ENCODE peak calls at places on chromosomes 11 and 22, in five cellular contexts. One of them, this sample, is unnamed.

GRCh38 chr11:35146711-35147110 is 7.7 kb downstream of the CD44 start:
- DNase-seq in mesenchymal stem cell: peak; percentile 53
- DNase-seq in trophoblast cell: no peak
- DNase-seq in neuronal stem cell: no peak
- DNase-seq in H1: no peak
- DNase-seq in this sample: no peak

GRCh38 chr11:120137611-120138521 is at the start of gene TRIM29:
- DNase-seq in neuronal stem cell: no peak
- DNase-seq in mesenchymal stem cell: no peak
- DNase-seq in H1: peak; percentile 59
- DNase-seq in trophoblast cell: peak; percentile 69
- DNase-seq in this sample: peak; percentile 43

GRCh38 chr11:26297179-26297970 is 34.6 kb upstream of the ANO3 start:
- DNase-seq in neuronal stem cell: peak; percentile 45
- DNase-seq in mesenchymal stem cell: peak; percentile 78
- DNase-seq in trophoblast cell: peak; percentile 31
- DNase-seq in H1: no peak
- DNase-seq in this sample: no peak

GRCh38 chr11:110294509-110294908 is 1.9 kb downstream of the RDX start:
- DNase-seq in H1: no peak
- DNase-seq in trophoblast cell: no peak
- DNase-seq in neuronal stem cell: no peak
- DNase-seq in mesenchymal stem cell: no peak
- DNase-seq in this sample: no peak

GRCh38 chr22:23270212-23270733 is 90.0 kb downstream of the BCR start:
- DNase-seq in H1: no peak
- DNase-seq in trophoblast cell: no peak
- DNase-seq in mesenchymal stem cell: peak; percentile 17
- DNase-seq in neuronal stem cell: no peak
- DNase-seq in this sample: no peak

GRCh38 chr11:118241191-118242098 is 10.7 kb downstream of the MPZL3 start:
- DNase-seq in H1: no peak
- DNase-seq in neuronal stem cell: no peak
- DNase-seq in trophoblast cell: peak; percentile 34
- DNase-seq in mesenchymal stem cell: peak; percentile 10
- DNase-seq in this sample: no peak

GRCh38 chr11:117384045-117384444 is 56.4 kb downstream of the CEP164 start:
- DNase-seq in mesenchymal stem cell: peak; percentile 76
- DNase-seq in H1: no peak
- DNase-seq in trophoblast cell: peak; percentile 27
- DNase-seq in neuronal stem cell: no peak
- DNase-seq in this sample: no peak

GRCh38 chr22:19981961-19982920 is 34.4 kb downstream of the ARVCF start:
- DNase-seq in neuronal stem cell: no peak
- DNase-seq in H1: no peak
- DNase-seq in trophoblast cell: no peak
- DNase-seq in mesenchymal stem cell: no peak
- DNase-seq in this sample: no peak

GRCh38 chr11:113721462-113722066 is 15.5 kb upstream of the TMPRSS5 start:
- DNase-seq in trophoblast cell: no peak
- DNase-seq in H1: no peak
- DNase-seq in neuronal stem cell: no peak
- DNase-seq in mesenchymal stem cell: no peak
- DNase-seq in this sample: no peak

GRCh38 chr11:121099364-121099763 is 1.7 kb upstream of the TECTA start:
- DNase-seq in trophoblast cell: no peak
- DNase-seq in H1: no peak
- DNase-seq in mesenchymal stem cell: no peak
- DNase-seq in neuronal stem cell: no peak
- DNase-seq in this sample: no peak

GRCh38 chr11:17405232-17406005 is 17.0 kb upstream of the KCNJ11 start:
- DNase-seq in H1: peak; percentile 55
- DNase-seq in trophoblast cell: no peak
- DNase-seq in mesenchymal stem cell: peak; percentile 70
- DNase-seq in neuronal stem cell: no peak
- DNase-seq in this sample: peak; percentile 54

GRCh38 chr11:130204703-130205095 is 45.1 kb downstream of the ST14 start:
- DNase-seq in mesenchymal stem cell: no peak
- DNase-seq in neuronal stem cell: no peak
- DNase-seq in H1: no peak
- DNase-seq in trophoblast cell: no peak
- DNase-seq in this sample: no peak

GRCh38 chr11:61377461-61378160 is 14.8 kb upstream of the TMEM216 start:
- DNase-seq in mesenchymal stem cell: peak; percentile 78
- DNase-seq in H1: no peak
- DNase-seq in trophoblast cell: peak; percentile 56
- DNase-seq in neuronal stem cell: no peak
- DNase-seq in this sample: no peak

GRCh38 chr11:32279672-32280071 is 155.7 kb downstream of the WT1 start:
- DNase-seq in trophoblast cell: no peak
- DNase-seq in mesenchymal stem cell: no peak
- DNase-seq in neuronal stem cell: no peak
- DNase-seq in H1: no peak
- DNase-seq in this sample: no peak

GRCh38 chr11:130636672-130637463 is 188.4 kb downstream of the ADAMTS15 start:
- DNase-seq in neuronal stem cell: no peak
- DNase-seq in trophoblast cell: peak; percentile 74
- DNase-seq in mesenchymal stem cell: peak; percentile 88
- DNase-seq in H1: no peak
- DNase-seq in this sample: no peak

GRCh38 chr11:123482225-123482624 is 52.2 kb downstream of the GRAMD1B start:
- DNase-seq in trophoblast cell: no peak
- DNase-seq in mesenchymal stem cell: no peak
- DNase-seq in neuronal stem cell: no peak
- DNase-seq in H1: no peak
- DNase-seq in this sample: no peak

GRCh38 chr22:31692186-31692886 is 30.3 kb upstream of the PISD start:
- DNase-seq in H1: no peak
- DNase-seq in neuronal stem cell: no peak
- DNase-seq in trophoblast cell: no peak
- DNase-seq in mesenchymal stem cell: peak; percentile 63
- DNase-seq in this sample: no peak

GRCh38 chr22:49394116-49394785 is 433.4 kb downstream of the BRD1 start:
- DNase-seq in neuronal stem cell: no peak
- DNase-seq in trophoblast cell: no peak
- DNase-seq in H1: no peak
- DNase-seq in mesenchymal stem cell: no peak
- DNase-seq in this sample: peak; percentile 25

GRCh38 chr22:48536691-48537591 is 1290.7 kb downstream of the BRD1 start:
- DNase-seq in mesenchymal stem cell: no peak
- DNase-seq in neuronal stem cell: no peak
- DNase-seq in H1: no peak
- DNase-seq in trophoblast cell: no peak
- DNase-seq in this sample: no peak

GRCh38 chr22:21026783-21027692 is 5.3 kb downstream of the SLC7A4 start:
- DNase-seq in mesenchymal stem cell: no peak
- DNase-seq in neuronal stem cell: no peak
- DNase-seq in trophoblast cell: no peak
- DNase-seq in H1: no peak
- DNase-seq in this sample: no peak

GRCh38 chr11:8689726-8690255 is 7.2 kb downstream of the RPL27A start:
- DNase-seq in trophoblast cell: no peak
- DNase-seq in H1: no peak
- DNase-seq in mesenchymal stem cell: no peak
- DNase-seq in neuronal stem cell: no peak
- DNase-seq in this sample: peak; percentile 15

GRCh38 chr11:95241673-95242072 is 10.7 kb upstream of the SESN3 start:
- DNase-seq in H1: no peak
- DNase-seq in mesenchymal stem cell: no peak
- DNase-seq in neuronal stem cell: no peak
- DNase-seq in trophoblast cell: no peak
- DNase-seq in this sample: no peak

GRCh38 chr11:130872961-130873360 is 43.3 kb downstream of the SNX19 start:
- DNase-seq in mesenchymal stem cell: no peak
- DNase-seq in trophoblast cell: no peak
- DNase-seq in neuronal stem cell: no peak
- DNase-seq in H1: no peak
- DNase-seq in this sample: no peak

GRCh38 chr22:32325416-32325801 is 32.3 kb upstream of the RFPL3 start:
- DNase-seq in trophoblast cell: no peak
- DNase-seq in mesenchymal stem cell: no peak
- DNase-seq in neuronal stem cell: no peak
- DNase-seq in H1: no peak
- DNase-seq in this sample: no peak

GRCh38 chr11:26319906-26320305 is 12.0 kb upstream of the ANO3 start:
- DNase-seq in mesenchymal stem cell: peak; percentile 18
- DNase-seq in neuronal stem cell: no peak
- DNase-seq in trophoblast cell: no peak
- DNase-seq in H1: no peak
- DNase-seq in this sample: peak; percentile 34

GRCh38 chr11:35087648-35088047 is 51.3 kb upstream of the CD44 start:
- DNase-seq in trophoblast cell: no peak
- DNase-seq in neuronal stem cell: no peak
- DNase-seq in H1: no peak
- DNase-seq in mesenchymal stem cell: peak; percentile 78
- DNase-seq in this sample: no peak

GRCh38 chr11:6572215-6572614 is 31.2 kb downstream of the RRP8 start:
- DNase-seq in H1: no peak
- DNase-seq in mesenchymal stem cell: peak; percentile 13
- DNase-seq in neuronal stem cell: no peak
- DNase-seq in trophoblast cell: no peak
- DNase-seq in this sample: no peak

GRCh38 chr22:33337524-33337923 is 279.3 kb upstream of the SYN3 start:
- DNase-seq in H1: no peak
- DNase-seq in neuronal stem cell: no peak
- DNase-seq in mesenchymal stem cell: no peak
- DNase-seq in trophoblast cell: no peak
- DNase-seq in this sample: no peak

DNA sequence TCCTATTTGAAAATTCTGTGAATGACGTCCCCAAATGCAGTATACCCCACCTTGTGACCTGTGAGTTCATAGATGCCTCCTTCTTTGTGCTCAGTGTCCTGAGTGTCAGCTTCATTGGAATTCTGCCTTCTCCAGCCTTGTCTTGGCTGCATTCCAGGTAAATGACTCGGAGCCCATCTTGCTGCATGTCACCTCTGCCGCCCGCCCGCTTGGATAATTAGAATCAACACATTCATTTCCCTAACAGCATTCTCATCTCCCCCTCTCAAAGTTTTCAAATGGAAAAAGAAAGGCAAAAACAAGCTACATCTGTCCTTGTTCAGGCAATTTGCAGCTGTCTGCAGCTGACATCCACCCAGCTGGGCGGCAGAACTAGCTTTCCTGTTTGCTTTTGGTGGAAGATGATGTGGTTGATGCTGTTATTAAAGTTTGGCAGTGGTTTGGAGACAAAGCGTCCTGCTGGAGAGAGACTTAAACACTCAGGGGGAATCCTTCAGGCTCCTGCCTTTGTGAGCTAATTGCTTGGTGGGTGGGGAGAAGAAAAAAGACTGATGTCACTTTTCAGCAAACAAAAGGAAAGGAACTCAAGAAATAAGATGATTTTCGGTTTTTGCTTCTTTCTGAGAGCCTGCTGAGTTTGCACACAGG is 198.8 kb upstream of the SEZ6L start:
- DNase-seq in neuronal stem cell: peak; percentile 29
- DNase-seq in mesenchymal stem cell: no peak
- DNase-seq in H1: no peak
- DNase-seq in trophoblast cell: no peak
- DNase-seq in this sample: peak; percentile 52
- H2BK12ac ChIP-seq in neuronal stem cell: peak overlapping the region; percentile 23
- H2BK12ac ChIP-seq in mesenchymal stem cell: no peak overlapping the region
- H2BK12ac ChIP-seq in H1: peak overlapping the region; percentile 77
- H2BK12ac ChIP-seq in trophoblast cell: no peak overlapping the region
- H2BK12ac ChIP-seq in this sample: peak overlapping the region; percentile 31

DNA sequence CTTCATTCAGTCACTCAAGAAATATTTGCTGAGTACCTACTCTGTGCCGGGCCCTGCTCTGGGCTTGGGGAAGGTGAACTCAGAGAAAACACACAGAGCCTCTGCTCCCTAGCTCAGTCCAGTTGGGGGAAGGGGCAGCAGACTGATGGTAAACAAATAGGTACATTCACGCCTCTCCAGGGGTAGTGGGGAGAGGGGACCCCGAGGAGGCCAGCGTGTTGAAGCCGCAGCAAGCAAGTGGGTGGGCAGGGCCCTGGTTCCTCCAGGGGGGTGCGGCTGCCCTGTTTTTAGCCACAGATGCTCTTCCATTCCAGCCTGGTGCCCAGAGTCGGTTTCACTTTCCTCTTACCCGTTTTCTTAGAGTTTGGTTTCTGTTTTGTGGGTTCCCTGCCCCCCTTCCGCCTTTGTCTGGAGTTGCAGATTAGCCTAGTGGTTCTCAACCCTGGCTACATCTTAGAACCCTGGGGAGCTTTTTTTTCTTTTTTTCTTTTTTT is 8.7 kb downstream of the DRAP1 start:
- DNase-seq in neuronal stem cell: no peak
- DNase-seq in mesenchymal stem cell: peak; percentile 44
- DNase-seq in trophoblast cell: no peak
- DNase-seq in H1: no peak
- DNase-seq in this sample: no peak
- H3K9ac ChIP-seq in neuronal stem cell: no peak overlapping the region
- H3K9ac ChIP-seq in mesenchymal stem cell: peak overlapping the region; percentile 29
- H3K9ac ChIP-seq in trophoblast cell: no peak overlapping the region
- H3K9ac ChIP-seq in H1: peak overlapping the region; percentile 16
- H3K9ac ChIP-seq in this sample: no peak overlapping the region

GRCh38 chr22:30041881-30042280 is 38.4 kb upstream of the HORMAD2 start:
- DNase-seq in mesenchymal stem cell: no peak
- DNase-seq in H1: no peak
- DNase-seq in neuronal stem cell: no peak
- DNase-seq in trophoblast cell: no peak
- DNase-seq in this sample: no peak

GRCh38 chr22:30043181-30043580 is 37.1 kb upstream of the HORMAD2 start:
- DNase-seq in trophoblast cell: no peak
- DNase-seq in neuronal stem cell: no peak
- DNase-seq in mesenchymal stem cell: no peak
- DNase-seq in H1: no peak
- DNase-seq in this sample: no peak

GRCh38 chr22:30044369-30044768 is 35.9 kb upstream of the HORMAD2 start:
- DNase-seq in neuronal stem cell: no peak
- DNase-seq in H1: no peak
- DNase-seq in mesenchymal stem cell: peak; percentile 85
- DNase-seq in trophoblast cell: no peak
- DNase-seq in this sample: no peak

GRCh38 chr22:30040499-30041055 is 39.7 kb upstream of the HORMAD2 start:
- DNase-seq in mesenchymal stem cell: no peak
- DNase-seq in trophoblast cell: no peak
- DNase-seq in neuronal stem cell: no peak
- DNase-seq in H1: no peak
- DNase-seq in this sample: no peak

GRCh38 chr22:30041475-30041874 is 38.8 kb upstream of the HORMAD2 start:
- DNase-seq in trophoblast cell: no peak
- DNase-seq in H1: no peak
- DNase-seq in mesenchymal stem cell: no peak
- DNase-seq in neuronal stem cell: no peak
- DNase-seq in this sample: no peak
- H2BK12ac ChIP-seq in trophoblast cell: no peak overlapping the region
- H2BK12ac ChIP-seq in H1: no peak overlapping the region
- H2BK12ac ChIP-seq in mesenchymal stem cell: no peak overlapping the region
- H2BK12ac ChIP-seq in neuronal stem cell: no peak overlapping the region
- H2BK12ac ChIP-seq in this sample: no peak overlapping the region

DNA sequence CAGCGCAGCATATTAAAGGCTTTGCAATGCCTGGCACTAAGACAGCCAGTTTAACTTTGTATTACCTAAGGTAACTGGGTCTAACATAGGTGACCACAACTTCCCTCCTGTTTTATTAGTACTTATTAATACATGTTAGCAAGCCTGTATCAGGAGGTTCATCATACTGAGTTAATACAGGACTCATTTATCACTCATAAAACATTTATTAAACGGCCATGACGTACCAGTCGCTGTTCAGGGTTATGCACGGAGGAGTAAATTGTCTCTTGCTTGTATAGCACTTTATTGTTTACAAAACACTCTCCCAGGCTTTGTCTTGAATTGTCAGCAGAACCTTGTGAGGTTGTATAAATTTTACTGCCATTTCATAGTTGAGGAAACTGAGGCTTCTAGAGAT is 55.7 kb downstream of the TEAD1 start:
- DNase-seq in H1: no peak
- DNase-seq in mesenchymal stem cell: no peak
- DNase-seq in trophoblast cell: no peak
- DNase-seq in neuronal stem cell: no peak
- DNase-seq in this sample: no peak
- H3K9ac ChIP-seq in H1: no peak overlapping the region
- H3K9ac ChIP-seq in mesenchymal stem cell: no peak overlapping the region
- H3K9ac ChIP-seq in trophoblast cell: no peak overlapping the region
- H3K9ac ChIP-seq in neuronal stem cell: no peak overlapping the region
- H3K9ac ChIP-seq in this sample: no peak overlapping the region